ENCODE peak calls at places on chromosomes 13 and 19, in seven cellular contexts. X, S, Q, J, V, D and U are unnamed samples. For H3K9me3, the result is how much of the 10 kb centered on the place peaks cover.

GRCh38 chr13:80337011-80337688 is 3.8 kb downstream of the SPRY2 start:
- DNase-seq in X (no peak), S (no peak), Q (no peak), J (peak), V (no peak), D (no peak), U (no peak)

GRCh38 chr13:41019578-41020347 is 647 bp upstream of the ELF1 start:
- DNase-seq in X (peak), S (no peak), Q (no peak), J (no peak), V (no peak), D (no peak), U (no peak)

GRCh38 chr19:10872551-10873107 is 1.3 kb downstream of the CARM1 start:
- DNase-seq in X (no peak), S (no peak), Q (no peak), J (no peak), V (no peak), D (no peak), U (no peak)

GRCh38 chr13:111516712-111517640 is 196.5 kb downstream of the TEX29 start:
- DNase-seq in X (no peak), S (no peak), Q (no peak), J (no peak), V (no peak), D (no peak), U (no peak)

GRCh38 chr13:102386461-102386860 is 15.4 kb downstream of the FGF14 start:
- DNase-seq in X (no peak), S (no peak), Q (no peak), J (no peak), V (no peak), D (no peak), U (no peak)

GRCh38 chr19:53509443-53509842 is 28.5 kb upstream of the ZNF331 start:
- DNase-seq in X (no peak), S (no peak), Q (no peak), J (no peak), V (no peak), D (no peak), U (no peak)

GRCh38 chr13:111093634-111094033 is 21.5 kb upstream of the ARHGEF7 start:
- DNase-seq in X (no peak), S (no peak), Q (no peak), J (no peak), V (no peak), D (no peak), U (no peak)

GRCh38 chr13:80276371-80277289 is 64.3 kb downstream of the SPRY2 start:
- DNase-seq in X (peak), S (peak), Q (no peak), J (no peak), V (no peak), D (no peak), U (peak)

GRCh38 chr13:45626731-45627374 is 11.3 kb upstream of the ERICH6B start:
- DNase-seq in X (no peak), S (no peak), Q (no peak), J (no peak), V (no peak), D (no peak), U (no peak)

GRCh38 chr13:104949840-104950805 is 1585.3 kb downstream of the EFNB2 start:
- DNase-seq in X (no peak), S (peak), Q (no peak), J (no peak), V (no peak), D (no peak), U (no peak)

GRCh38 chr13:45482571-45483173 is 17.9 kb downstream of the COG3 start:
- DNase-seq in X (no peak), S (no peak), Q (no peak), J (no peak), V (no peak), D (no peak), U (no peak)

GRCh38 chr19:8126008-8126407 is 23.4 kb downstream of the FBN3 start:
- DNase-seq in X (no peak), S (no peak), Q (no peak), J (no peak), V (no peak), D (no peak), U (no peak)

GRCh38 chr13:114059946-114060860 is 72.2 kb downstream of the RASA3 start:
- DNase-seq in X (no peak), S (peak), Q (no peak), J (peak), V (no peak), D (no peak), U (peak)

GRCh38 chr13:26992951-26993490 is 178.6 kb downstream of the USP12 start:
- DNase-seq in X (no peak), S (no peak), Q (no peak), J (no peak), V (no peak), D (no peak), U (no peak)

GRCh38 chr13:42885325-42885724 is 103.9 kb downstream of the FAM216B start:
- DNase-seq in X (no peak), S (no peak), Q (no peak), J (no peak), V (no peak), D (no peak), U (no peak)

GRCh38 chr13:96229356-96229755 is 139.4 kb downstream of the HS6ST3 start:
- DNase-seq in X (peak), S (no peak), Q (peak), J (no peak), V (no peak), D (no peak), U (no peak)

GRCh38 chr13:101149735-101150380 is 266.4 kb downstream of the NALCN start:
- DNase-seq in X (no peak), S (no peak), Q (no peak), J (no peak), V (no peak), D (no peak), U (no peak)

GRCh38 chr13:77325371-77325941 is 1.4 kb downstream of the MYCBP2 start:
- DNase-seq in X (no peak), S (no peak), Q (no peak), J (no peak), V (no peak), D (no peak), U (no peak)

GRCh38 chr19:42345191-42345812 is 19.9 kb downstream of the MEGF8 start:
- DNase-seq in X (no peak), S (no peak), Q (no peak), J (no peak), V (no peak), D (no peak), U (no peak)

GRCh38 chr13:81487151-81487550 is 1146.2 kb upstream of the SPRY2 start:
- DNase-seq in X (peak), S (no peak), Q (no peak), J (no peak), V (no peak), D (no peak), U (no peak)

GRCh38 chr13:99436013-99436412 is 65.3 kb upstream of the TM9SF2 start:
- DNase-seq in X (peak), S (no peak), Q (no peak), J (no peak), V (no peak), D (no peak), U (no peak)

GRCh38 chr19:38944981-38945506 is 14.3 kb downstream of the MRPS12 start:
- DNase-seq in X (no peak), S (no peak), Q (no peak), J (no peak), V (peak), D (no peak), U (no peak)

GRCh38 chr13:98828614-98829013 is 76.1 kb upstream of the SLC15A1 start:
- DNase-seq in X (no peak), S (no peak), Q (no peak), J (no peak), V (no peak), D (no peak), U (no peak)

GRCh38 chr19:15324791-15325519 is 7.4 kb downstream of the BRD4 start:
- DNase-seq in X (no peak), S (no peak), Q (peak), J (peak), V (no peak), D (peak), U (no peak)

GRCh38 chr19:56660381-56661105 is 11.0 kb downstream of the ZNF835 start:
- DNase-seq in X (no peak), S (no peak), Q (no peak), J (peak), V (peak), D (no peak), U (peak)

GRCh38 chr19:53849237-53849676 is 18.4 kb upstream of the MYADM start:
- DNase-seq in X (no peak), S (peak), Q (no peak), J (no peak), V (no peak), D (no peak), U (no peak)

GRCh38 chr13:69769637-69770036 is 338.0 kb upstream of the ATXN8OS start:
- DNase-seq in X (no peak), S (no peak), Q (no peak), J (no peak), V (no peak), D (no peak), U (no peak)

GRCh38 chr19:10036601-10037071 is 23.4 kb downstream of the RDH8 start:
- DNase-seq in X (peak), S (no peak), Q (no peak), J (no peak), V (no peak), D (no peak), U (no peak)

GRCh38 chr13:98492335-98493034 is 84.4 kb downstream of the STK24 start:
- DNase-seq in X (no peak), S (no peak), Q (no peak), J (no peak), V (no peak), D (no peak), U (no peak)

GRCh38 chr13:29543230-29544215 is 52.0 kb downstream of the SLC7A1 start:
- DNase-seq in X (peak), S (no peak), Q (no peak), J (no peak), V (no peak), D (no peak), U (no peak)

GRCh38 chr19:8615813-8616596 is 5.5 kb upstream of the ADAMTS10 start:
- DNase-seq in X (peak), S (peak), Q (peak), J (peak), V (peak), D (peak), U (no peak)

GRCh38 chr13:19781526-19781925 is 1.2 kb downstream of the PSPC1 start:
- DNase-seq in X (no peak), S (no peak), Q (no peak), J (no peak), V (no peak), D (no peak), U (no peak)

GRCh38 chr19:53865523-53865917 is 2.2 kb upstream of the MYADM start:
- DNase-seq in X (peak), S (no peak), Q (no peak), J (no peak), V (no peak), D (no peak), U (no peak)

GRCh38 chr19:495440-496332 is 600 bp upstream of the MADCAM1 start:
- DNase-seq in X (no peak), S (no peak), Q (no peak), J (peak), V (no peak), D (no peak), U (no peak)

DNA sequence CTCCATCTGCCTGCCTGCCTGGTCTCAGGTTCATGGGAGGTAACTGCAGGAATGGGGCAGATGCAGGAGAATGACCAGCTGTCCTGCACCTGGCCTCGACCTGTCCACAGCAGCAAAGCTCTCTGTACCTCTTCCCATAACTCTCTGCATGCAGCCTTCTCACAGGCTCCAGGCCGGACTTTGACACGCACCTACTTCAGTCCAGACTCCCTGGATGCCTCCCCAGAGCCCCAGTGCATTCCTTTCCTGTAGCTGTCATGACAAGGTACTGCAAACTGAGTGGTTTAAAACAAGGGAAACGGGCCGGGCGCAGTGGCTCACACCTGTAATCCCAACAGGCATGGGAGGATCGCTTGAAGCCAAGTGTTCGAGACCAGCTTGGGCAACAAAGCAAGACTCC is 3.3 kb downstream of the NANOS2 start:
- DNase-seq in X (peak), S (no peak), Q (no peak), J (no peak), V (no peak), D (no peak), U (no peak)
- TF ChIP-seq POLR2A in X (no peak), S (no peak), Q (no peak), J (no peak), V (no peak), D (no peak), U (no peak)

GRCh38 chr19:27671876-27672275 is 1541.1 kb downstream of the UQCRFS1 start:
- DNase-seq in X (no peak), S (no peak), Q (no peak), J (no peak), V (no peak), D (no peak), U (no peak)

GRCh38 chr19:27674701-27675100 is 1538.2 kb downstream of the UQCRFS1 start:
- DNase-seq in X (no peak), S (no peak), Q (no peak), J (no peak), V (no peak), D (peak), U (no peak)

GRCh38 chr19:27675771-27676170 is 1537.2 kb downstream of the UQCRFS1 start:
- DNase-seq in X (no peak), S (no peak), Q (no peak), J (no peak), V (no peak), D (no peak), U (no peak)

GRCh38 chr19:27672309-27673047 is 1540.5 kb downstream of the UQCRFS1 start:
- DNase-seq in X (no peak), S (no peak), Q (no peak), J (peak), V (no peak), D (peak), U (no peak)

GRCh38 chr19:27673986-27674385 is 1539.0 kb downstream of the UQCRFS1 start:
- DNase-seq in X (no peak), S (no peak), Q (no peak), J (no peak), V (no peak), D (no peak), U (no peak)
- H3K9me3 ChIP-seq in X (half or more), S (under half), Q (under half), J (under half), V (under half), D (half or more), U (under half)

GRCh38 chr19:3411636-3412035 is 45.3 kb downstream of the NFIC start:
- DNase-seq in X (peak), S (no peak), Q (no peak), J (no peak), V (no peak), D (peak), U (no peak)
- H3K27ac ChIP-seq in X (peak), S (peak), Q (no peak), J (no peak), V (no peak), D (peak), U (no peak)

GRCh38 chr19:48872182-48872883 is at the start of gene PPP1R15A:
- DNase-seq in X (peak), S (peak), Q (peak), J (peak), V (peak), D (peak), U (peak)
- TF ChIP-seq POLR2A in X (peak), S (peak), Q (peak), J (peak), V (peak), D (peak), U (peak)